ENCODE peak calls at places on chromosome 14, in eight cellular contexts. F, K, L, P, Y, M, J and N are unnamed samples.

GRCh38 chr14:54003064-54003463 is 46.4 kb upstream of the BMP4 start:
- DNase-seq in F (no peak), K (no peak), L (no peak), P (no peak), Y (no peak), M (no peak), J (no peak), N (no peak)

GRCh38 chr14:38363217-38363616 is 107.3 kb upstream of the CLEC14A start:
- DNase-seq in F (no peak), K (no peak), L (no peak), P (no peak), Y (no peak), M (no peak), J (no peak), N (no peak)

GRCh38 chr14:60796434-60796833 is 61.9 kb downstream of the MNAT1 start:
- DNase-seq in F (no peak), K (no peak), L (no peak), P (no peak), Y (no peak), M (no peak), J (no peak), N (no peak)

GRCh38 chr14:92613008-92613658 is 99.6 kb downstream of the RIN3 start:
- DNase-seq in F (no peak), K (peak), L (peak), P (peak), Y (peak), M (no peak), J (peak), N (peak)

GRCh38 chr14:37869633-37870032 is 274.2 kb downstream of the TTC6 start:
- DNase-seq in F (no peak), K (no peak), L (no peak), P (no peak), Y (no peak), M (no peak), J (no peak), N (no peak)

GRCh38 chr14:31935406-31935805 is 141.7 kb upstream of the ARHGAP5 start:
- DNase-seq in F (no peak), K (peak), L (peak), P (no peak), Y (no peak), M (no peak), J (no peak), N (peak)

GRCh38 chr14:56156096-56156495 is 37.9 kb downstream of the PELI2 start:
- DNase-seq in F (no peak), K (no peak), L (no peak), P (no peak), Y (no peak), M (no peak), J (no peak), N (no peak)

GRCh38 chr14:38839743-38840375 is 263.2 kb downstream of the SEC23A start:
- DNase-seq in F (peak), K (no peak), L (no peak), P (no peak), Y (no peak), M (no peak), J (peak), N (peak)

GRCh38 chr14:33851366-33851765 is 99.5 kb downstream of the EGLN3 start:
- DNase-seq in F (no peak), K (no peak), L (no peak), P (no peak), Y (no peak), M (no peak), J (no peak), N (no peak)

GRCh38 chr14:57937681-57938080 is 71.8 kb upstream of the SLC35F4 start:
- DNase-seq in F (no peak), K (no peak), L (no peak), P (no peak), Y (no peak), M (no peak), J (no peak), N (no peak)

GRCh38 chr14:61145258-61145902 is 135.8 kb downstream of the TMEM30B start:
- DNase-seq in F (peak), K (peak), L (no peak), P (peak), Y (no peak), M (no peak), J (peak), N (peak)

GRCh38 chr14:67636361-67636919 is 16.7 kb downstream of the ARG2 start:
- DNase-seq in F (no peak), K (peak), L (no peak), P (no peak), Y (no peak), M (no peak), J (no peak), N (peak)

GRCh38 chr14:104294983-104295680 is 156.7 kb downstream of the KIF26A start:
- DNase-seq in F (no peak), K (no peak), L (no peak), P (no peak), Y (no peak), M (no peak), J (no peak), N (no peak)

GRCh38 chr14:89702151-89702936 is 252.2 kb downstream of the EFCAB11 start:
- DNase-seq in F (peak), K (no peak), L (no peak), P (no peak), Y (no peak), M (no peak), J (peak), N (peak)

GRCh38 chr14:74964787-74965769 is 9.7 kb upstream of the PGF start:
- DNase-seq in F (no peak), K (peak), L (no peak), P (no peak), Y (no peak), M (no peak), J (peak), N (no peak)

GRCh38 chr14:93946506-93947170 is 19.5 kb downstream of the FAM181A start:
- DNase-seq in F (no peak), K (no peak), L (no peak), P (no peak), Y (no peak), M (no peak), J (peak), N (peak)

GRCh38 chr14:59314953-59315599 is 126.6 kb downstream of the DAAM1 start:
- DNase-seq in F (no peak), K (no peak), L (no peak), P (no peak), Y (no peak), M (no peak), J (no peak), N (no peak)

GRCh38 chr14:70257526-70257925 is 68.8 kb upstream of the SLC8A3 start:
- DNase-seq in F (no peak), K (peak), L (peak), P (no peak), Y (no peak), M (no peak), J (no peak), N (no peak)

GRCh38 chr14:96038920-96039632 is at the start of gene C14orf132:
- DNase-seq in F (no peak), K (peak), L (peak), P (peak), Y (peak), M (no peak), J (peak), N (peak)

GRCh38 chr14:70697681-70698080 is 56.0 kb downstream of the TTC9 start:
- DNase-seq in F (no peak), K (no peak), L (no peak), P (no peak), Y (no peak), M (no peak), J (no peak), N (no peak)

GRCh38 chr14:34714320-34715107 is at the start of gene CFL2:
- DNase-seq in F (no peak), K (peak), L (peak), P (peak), Y (peak), M (peak), J (peak), N (peak)

GRCh38 chr14:79091381-79091963 is 921.3 kb downstream of the NRXN3 start:
- DNase-seq in F (no peak), K (no peak), L (peak), P (no peak), Y (no peak), M (no peak), J (no peak), N (peak)
- TF ChIP-seq CTCF in F (no peak), K (no peak), L (peak), P (no peak), Y (no peak), M (no peak), J (no peak), N (no peak)

GRCh38 chr14:99273724-99274345 is 1.8 kb upstream of the BCL11B start:
- DNase-seq in F (no peak), K (peak), L (no peak), P (no peak), Y (no peak), M (no peak), J (no peak), N (no peak)

GRCh38 chr14:99271288-99271941 is 582 bp downstream of the BCL11B start:
- DNase-seq in F (no peak), K (no peak), L (no peak), P (no peak), Y (no peak), M (no peak), J (no peak), N (no peak)

GRCh38 chr14:99273025-99273723 is 1.2 kb upstream of the BCL11B start:
- DNase-seq in F (no peak), K (peak), L (peak), P (no peak), Y (peak), M (no peak), J (no peak), N (no peak)

GRCh38 chr14:99271951-99272668 is at the start of gene BCL11B:
- DNase-seq in F (no peak), K (peak), L (peak), P (peak), Y (peak), M (peak), J (peak), N (peak)

DNA sequence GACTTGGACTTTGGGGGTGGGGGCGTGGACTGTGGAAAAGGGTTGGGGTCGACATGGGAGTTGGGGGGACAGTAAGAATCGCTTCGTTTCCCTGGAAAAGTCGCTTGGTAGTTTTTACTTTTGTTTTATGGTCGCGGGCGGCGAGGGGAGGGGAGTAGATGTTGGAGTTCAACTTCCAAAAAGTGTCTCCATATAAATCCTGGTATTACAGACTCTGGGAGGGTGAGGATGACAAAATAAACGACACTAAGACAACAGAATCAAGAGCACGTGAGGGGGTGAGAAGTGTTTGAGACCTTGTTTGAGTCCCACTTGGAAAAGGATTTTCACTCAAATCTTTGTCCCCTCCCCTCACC is 650 bp upstream of the BCL11B start:
- DNase-seq in F (no peak), K (no peak), L (no peak), P (no peak), Y (no peak), M (no peak), J (no peak), N (no peak)
- H3K4me3 ChIP-seq in F (no peak), K (peak), L (peak), P (no peak), Y (peak), M (peak), J (peak), N (no peak)

GRCh38 chr14:72554994-72555608 is 338.8 kb downstream of the DPF3 start:
- DNase-seq in F (no peak), K (no peak), L (no peak), P (no peak), Y (no peak), M (no peak), J (no peak), N (no peak)
- TF ChIP-seq CTCF in F (no peak), K (peak), L (peak), P (no peak), Y (no peak), M (no peak), J (no peak), N (peak)

DNA sequence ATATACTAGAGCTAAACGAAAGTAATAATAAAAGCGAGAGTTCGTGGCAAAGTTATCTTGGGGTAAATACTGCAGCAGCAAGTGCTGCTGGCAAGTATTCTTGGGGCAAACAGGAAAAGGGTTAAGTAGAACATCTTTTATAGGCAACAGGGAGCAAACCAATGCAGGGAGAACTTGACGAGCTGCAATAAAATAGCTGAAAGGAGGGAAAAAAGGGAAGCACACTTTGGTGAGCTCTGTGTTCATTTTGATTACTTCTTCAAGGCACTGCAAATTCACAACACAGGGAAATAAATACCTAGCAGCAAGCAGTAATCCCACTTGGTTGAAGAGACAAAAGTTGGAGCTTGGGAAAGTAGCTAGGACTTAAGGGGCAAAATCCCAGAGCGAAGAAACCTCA is 42.3 kb upstream of the TTC7B start:
- DNase-seq in F (no peak), K (no peak), L (no peak), P (no peak), Y (no peak), M (no peak), J (no peak), N (no peak)
- H3K4me3 ChIP-seq in F (no peak), K (no peak), L (no peak), P (no peak), Y (no peak), M (no peak), J (no peak), N (no peak)

GRCh38 chr14:47678157-47678556 is 2.8 kb upstream of the MDGA2 start:
- DNase-seq in F (no peak), K (no peak), L (no peak), P (no peak), Y (no peak), M (no peak), J (no peak), N (no peak)
- TF ChIP-seq CTCF in F (no peak), K (no peak), L (no peak), P (no peak), Y (no peak), M (no peak), J (no peak), N (no peak)

GRCh38 chr14:65054471-65055085 is 47.7 kb downstream of the MAX start:
- DNase-seq in F (no peak), K (no peak), L (no peak), P (no peak), Y (no peak), M (no peak), J (no peak), N (no peak)
- H3K4me3 ChIP-seq in F (no peak), K (no peak), L (no peak), P (no peak), Y (no peak), M (no peak), J (no peak), N (no peak)

DNA sequence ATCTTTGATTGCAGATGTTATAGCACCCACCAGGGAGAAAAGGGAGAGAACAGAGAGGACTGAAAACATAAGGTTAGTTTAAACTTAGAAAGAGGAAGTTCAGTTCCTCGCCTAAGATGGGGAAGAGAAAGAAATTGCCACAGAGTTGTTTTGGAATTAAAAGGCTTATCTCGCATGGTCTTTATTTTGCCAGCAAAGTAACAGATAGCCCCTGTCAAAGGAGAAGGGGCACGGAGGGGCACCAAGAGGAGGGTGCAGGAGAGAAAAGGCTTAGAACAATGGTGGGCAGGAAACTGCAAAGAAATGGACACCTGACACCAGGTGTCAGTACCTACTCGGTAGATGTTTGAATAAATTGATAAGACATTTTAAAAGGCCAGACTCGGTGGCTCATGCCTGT is 17.8 kb upstream of the OXA1L start:
- DNase-seq in F (no peak), K (no peak), L (no peak), P (no peak), Y (peak), M (no peak), J (no peak), N (no peak)
- TF ChIP-seq CTCF in F (no peak), K (no peak), L (no peak), P (no peak), Y (no peak), M (no peak), J (no peak), N (no peak)

GRCh38 chr14:102524026-102524450 is 14.5 kb upstream of the ANKRD9 start:
- DNase-seq in F (no peak), K (no peak), L (no peak), P (no peak), Y (no peak), M (no peak), J (no peak), N (no peak)
- H3K4me3 ChIP-seq in F (peak), K (peak), L (no peak), P (no peak), Y (peak), M (peak), J (no peak), N (no peak)

GRCh38 chr14:20683125-20683895 is 1.1 kb upstream of the RNASE4 start:
- DNase-seq in F (peak), K (peak), L (peak), P (peak), Y (peak), M (no peak), J (peak), N (peak)
- TF ChIP-seq CTCF in F (no peak), K (no peak), L (no peak), P (no peak), Y (no peak), M (no peak), J (no peak), N (no peak)

DNA sequence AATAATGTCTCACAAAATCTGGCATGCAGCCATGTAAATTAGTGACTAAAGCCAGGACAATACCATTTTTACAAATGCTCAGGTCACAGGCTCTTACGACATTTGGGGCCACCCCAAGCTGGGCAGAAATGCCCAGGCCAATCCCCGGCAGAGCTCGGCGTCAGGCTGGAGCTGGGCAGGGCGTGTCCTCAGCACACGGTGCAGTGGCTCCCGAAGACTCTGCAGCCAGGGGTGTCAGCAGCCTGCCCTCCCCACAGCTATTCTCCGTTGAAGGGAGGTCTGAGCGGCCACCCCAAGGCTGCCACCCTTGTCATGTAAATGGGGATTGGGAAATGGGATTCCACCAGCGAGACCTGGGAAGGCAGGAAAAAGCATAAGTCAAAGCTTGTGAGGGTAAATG is 158.6 kb downstream of the DICER1 start:
- DNase-seq in F (no peak), K (no peak), L (peak), P (no peak), Y (no peak), M (no peak), J (no peak), N (no peak)
- H3K4me3 ChIP-seq in F (no peak), K (no peak), L (no peak), P (no peak), Y (no peak), M (no peak), J (no peak), N (no peak)